ENCODE peak calls at places on chromosomes 2 and 18, in six cellular contexts. T is sigmoid colon; N is heart right ventricle; V is OCI-LY7; Y is colonic mucosa; I is CD8-positive, alpha-beta T cell. G is an unnamed sample. For H3K4me1 and H3K36me3, the result is how much of the 10 kb centered on the place peaks cover.

GRCh38 chr2:46493971-46494250 is 14.5 kb downstream of the TMEM247 start:
- DNase-seq in T (no peak), N (no peak), V (no peak), Y (peak), I (no peak), G (no peak)

GRCh38 chr18:57775937-57776336 is 27.2 kb downstream of the ATP8B1 start:
- DNase-seq in T (no peak), N (no peak), V (no peak), Y (no peak), I (no peak), G (no peak)

GRCh38 chr18:6203791-6204190 is 210.9 kb downstream of the L3MBTL4 start:
- DNase-seq in T (no peak), N (no peak), V (no peak), Y (no peak), I (no peak), G (no peak)

GRCh38 chr2:218716070-218716469 is 5.4 kb downstream of the TTLL4 start:
- DNase-seq in T (no peak), N (no peak), V (no peak), Y (no peak), I (no peak), G (no peak)

GRCh38 chr2:60560734-60561649 is 7.5 kb upstream of the BCL11A start:
- DNase-seq in T (no peak), N (no peak), V (peak), Y (no peak), I (no peak), G (no peak)

GRCh38 chr2:25685030-25685429 is 11.7 kb upstream of the DTNB start:
- DNase-seq in T (no peak), N (no peak), V (no peak), Y (no peak), I (no peak), G (no peak)

GRCh38 chr2:107648781-107649413 is 177.8 kb upstream of the RGPD4 start:
- DNase-seq in T (no peak), N (no peak), V (no peak), Y (no peak), I (no peak), G (no peak)

GRCh38 chr2:176234216-176234615 is 35.0 kb upstream of the MTX2 start:
- DNase-seq in T (no peak), N (no peak), V (no peak), Y (no peak), I (no peak), G (no peak)

GRCh38 chr2:27776097-27776496 is 4.6 kb downstream of the MRPL33 start:
- DNase-seq in T (peak), N (peak), V (no peak), Y (no peak), I (no peak), G (peak)

GRCh38 chr2:156437272-156437671 is 1.1 kb downstream of the GPD2 start:
- DNase-seq in T (peak), N (no peak), V (no peak), Y (peak), I (no peak), G (peak)

GRCh38 chr2:241267249-241268067 is 48.0 kb downstream of the HDLBP start:
- DNase-seq in T (no peak), N (no peak), V (peak), Y (no peak), I (no peak), G (no peak)

GRCh38 chr2:241268716-241269445 is 46.6 kb downstream of the HDLBP start:
- DNase-seq in T (no peak), N (no peak), V (no peak), Y (no peak), I (no peak), G (no peak)

GRCh38 chr2:241270531-241270930 is 44.9 kb downstream of the HDLBP start:
- DNase-seq in T (no peak), N (no peak), V (no peak), Y (no peak), I (no peak), G (no peak)

GRCh38 chr2:241269707-241270520 is 45.6 kb downstream of the HDLBP start:
- DNase-seq in T (no peak), N (no peak), V (no peak), Y (no peak), I (no peak), G (no peak)

GRCh38 chr2:241268306-241268705 is 47.2 kb downstream of the HDLBP start:
- DNase-seq in T (no peak), N (no peak), V (no peak), Y (no peak), I (no peak), G (no peak)
- H3K27ac ChIP-seq in T (no peak), N (no peak), V (no peak), Y (no peak), I (no peak), G (peak)

GRCh38 chr2:1744151-1744445 is 217 bp downstream of the PXDN start:
- DNase-seq in T (peak), N (peak), V (no peak), Y (no peak), I (no peak), G (no peak)
- H3K4me1 ChIP-seq in T (under half), N (under half), V (under half), Y (under half), I (under half), G (under half)

DNA sequence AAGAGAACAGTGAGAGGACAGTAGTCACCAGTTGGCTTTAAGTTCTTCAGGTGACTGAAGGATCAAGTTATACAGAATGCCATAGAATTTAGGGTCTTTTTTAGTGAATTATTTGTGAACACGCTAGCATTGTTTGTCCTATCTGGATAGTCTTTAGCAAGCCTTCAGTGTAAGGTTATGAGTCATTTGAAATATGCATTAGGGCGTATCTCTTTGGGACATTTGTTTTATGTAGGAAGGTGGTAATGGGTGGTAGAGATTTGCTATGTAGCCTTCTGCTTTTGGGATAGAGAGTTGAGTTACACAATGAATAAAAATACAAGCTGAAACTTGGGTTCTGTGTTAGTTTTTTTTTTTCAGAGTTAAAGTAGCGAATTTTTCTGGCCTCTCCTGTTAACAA is 13.0 kb downstream of the ACTR2 start:
- DNase-seq in T (no peak), N (no peak), V (no peak), Y (no peak), I (no peak), G (no peak)
- H3K36me3 ChIP-seq in T (under half), N (under half), V (half or more), Y (under half), I (under half), G (under half)

GRCh38 chr2:85549095-85549494 is 10.1 kb downstream of the MAT2A start:
- DNase-seq in T (no peak), N (no peak), V (no peak), Y (no peak), I (no peak), G (no peak)

GRCh38 chr2:85550476-85550875 is 10.8 kb downstream of the GGCX start:
- DNase-seq in T (peak), N (no peak), V (no peak), Y (no peak), I (no peak), G (no peak)

GRCh38 chr2:85553184-85553583 is 8.1 kb downstream of the GGCX start:
- DNase-seq in T (no peak), N (no peak), V (no peak), Y (no peak), I (no peak), G (no peak)

GRCh38 chr2:85549826-85550225 is 10.9 kb downstream of the MAT2A start:
- DNase-seq in T (no peak), N (no peak), V (no peak), Y (no peak), I (no peak), G (no peak)

GRCh38 chr2:85551698-85552678 is 9.3 kb downstream of the GGCX start:
- DNase-seq in T (peak), N (peak), V (peak), Y (peak), I (peak), G (peak)
- H3K27ac ChIP-seq in T (peak), N (no peak), V (no peak), Y (no peak), I (no peak), G (peak)

DNA sequence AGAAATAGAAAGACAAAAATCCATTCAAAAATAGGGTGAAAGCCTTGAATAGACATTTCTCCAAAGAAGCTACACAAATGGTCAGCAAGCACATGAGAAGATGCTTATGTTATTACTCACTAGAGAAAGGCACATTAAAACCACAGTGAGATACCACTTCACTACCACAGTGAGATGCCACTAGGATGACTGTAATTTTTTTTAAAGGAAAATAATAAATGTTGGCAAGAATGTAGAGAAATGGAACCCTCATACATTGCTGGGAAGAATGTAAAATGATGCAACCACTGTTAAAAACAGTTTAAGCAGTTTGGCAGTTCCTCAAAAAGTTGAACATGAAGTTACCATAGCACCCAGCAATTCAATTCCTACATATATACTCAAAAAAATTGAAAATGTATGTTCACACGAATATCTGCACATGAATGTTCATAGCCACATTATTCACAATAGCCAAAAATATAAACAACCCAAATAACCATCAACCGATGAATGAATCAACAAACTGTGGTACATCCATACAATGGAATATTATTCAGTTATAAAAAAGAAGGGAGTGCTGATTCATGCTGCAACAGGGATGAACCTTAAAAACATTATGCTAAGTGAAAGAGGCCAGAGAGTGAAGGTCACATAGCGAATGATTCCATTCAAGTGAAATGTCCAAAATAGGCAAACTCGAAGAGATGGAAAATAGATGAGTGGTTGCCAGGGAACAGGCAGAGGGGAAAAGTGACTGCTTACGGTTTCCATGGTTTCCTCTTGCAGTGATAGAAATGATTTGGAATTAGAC is 156.3 kb upstream of the NDUFV2 start:
- DNase-seq in T (no peak), N (no peak), V (no peak), Y (no peak), I (no peak), G (no peak)
- H3K4me1 ChIP-seq in T (under half), N (under half), V (half or more), Y (under half), I (under half), G (under half)